ENCODE peak calls at places on chromosomes 3 and 15, in nine cellular contexts. H is esophagus muscularis mucosa, O is fibroblast of pulmonary artery, X is B cell, T is kidney, N is brain microvascular endothelial cell, V is astrocyte of the cerebellum, R is HFF-Myc, I is AG04450. W is an unnamed sample.

GRCh38 chr3:14819671-14820070 is 909 bp downstream of the FGD5 start:
- DNase-seq in H (no peak), O (no peak), X (no peak), T (peak; percentile 61), N (no peak), V (no peak), R (no peak), I (no peak), W (no peak)

GRCh38 chr3:192122832-192123594 is 604.3 kb downstream of the FGF12 start:
- DNase-seq in H (no peak), O (no peak), X (no peak), T (no peak), N (no peak), V (no peak), R (no peak), I (no peak), W (no peak)

GRCh38 chr3:72329354-72329753 is 518.9 kb downstream of the SHQ1 start:
- DNase-seq in H (no peak), O (peak; percentile 48), X (no peak), T (peak; percentile 81), N (no peak), V (no peak), R (no peak), I (no peak), W (no peak)

GRCh38 chr3:66499881-66500574 is 794 bp downstream of the LRIG1 start:
- DNase-seq in H (no peak), O (peak; percentile 19), X (no peak), T (peak; percentile 84), N (no peak), V (no peak), R (no peak), I (no peak), W (no peak)

GRCh38 chr3:52056521-52056967 is at the start of gene DUSP7:
- DNase-seq in H (no peak), O (peak; percentile 59), X (peak; percentile 55), T (peak; percentile 90), N (no peak), V (no peak), R (no peak), I (no peak), W (no peak)

GRCh38 chr3:162491957-162492356 is 995.3 kb downstream of the OTOL1 start:
- DNase-seq in H (no peak), O (peak; percentile 18), X (no peak), T (no peak), N (no peak), V (peak; percentile 0), R (no peak), I (no peak), W (no peak)

GRCh38 chr3:51974277-51974962 is 444 bp upstream of the ABHD14A start:
- DNase-seq in H (no peak), O (no peak), X (no peak), T (peak; percentile 84), N (no peak), V (no peak), R (no peak), I (no peak), W (no peak)

GRCh38 chr3:94990952-94991705 is 928.3 kb downstream of the NSUN3 start:
- DNase-seq in H (no peak), O (no peak), X (no peak), T (no peak), N (no peak), V (no peak), R (no peak), I (no peak), W (no peak)

GRCh38 chr3:130789678-130790340 is 43.2 kb upstream of the PIK3R4 start:
- DNase-seq in H (no peak), O (no peak), X (no peak), T (no peak), N (no peak), V (no peak), R (no peak), I (no peak), W (no peak)

GRCh38 chr3:33438284-33438668 is 1.9 kb downstream of the UBP1 start:
- DNase-seq in H (no peak), O (peak; percentile 40), X (no peak), T (no peak), N (no peak), V (peak; percentile 42), R (no peak), I (no peak), W (peak; percentile 33)

GRCh38 chr3:172646439-172647015 is 64.3 kb downstream of the NCEH1 start:
- DNase-seq in H (peak; percentile 55), O (peak; percentile 90), X (no peak), T (no peak), N (peak; percentile 76), V (peak; percentile 79), R (no peak), I (no peak), W (peak; percentile 30)

GRCh38 chr3:157092219-157092618 is 67.7 kb downstream of the CCNL1 start:
- DNase-seq in H (no peak), O (no peak), X (no peak), T (no peak), N (no peak), V (no peak), R (no peak), I (no peak), W (no peak)

GRCh38 chr3:42655331-42655888 is 1.9 kb downstream of the ZBTB47 start:
- DNase-seq in H (no peak), O (no peak), X (no peak), T (peak; percentile 71), N (no peak), V (no peak), R (no peak), I (no peak), W (no peak)

GRCh38 chr15:42608110-42608531 is 32.7 kb downstream of the STARD9 start:
- DNase-seq in H (no peak), O (no peak), X (peak; percentile 56), T (no peak), N (peak; percentile 1), V (peak; percentile 20), R (no peak), I (no peak), W (no peak)

GRCh38 chr15:82108489-82109078 is 62.8 kb upstream of the MEX3B start:
- DNase-seq in H (no peak), O (peak; percentile 51), X (peak; percentile 65), T (no peak), N (peak; percentile 70), V (no peak), R (no peak), I (no peak), W (peak; percentile 39)

GRCh38 chr3:177447938-177448337 is 250.7 kb upstream of the TBL1XR1 start:
- DNase-seq in H (no peak), O (no peak), X (no peak), T (peak; percentile 81), N (no peak), V (no peak), R (no peak), I (no peak), W (no peak)

DNA sequence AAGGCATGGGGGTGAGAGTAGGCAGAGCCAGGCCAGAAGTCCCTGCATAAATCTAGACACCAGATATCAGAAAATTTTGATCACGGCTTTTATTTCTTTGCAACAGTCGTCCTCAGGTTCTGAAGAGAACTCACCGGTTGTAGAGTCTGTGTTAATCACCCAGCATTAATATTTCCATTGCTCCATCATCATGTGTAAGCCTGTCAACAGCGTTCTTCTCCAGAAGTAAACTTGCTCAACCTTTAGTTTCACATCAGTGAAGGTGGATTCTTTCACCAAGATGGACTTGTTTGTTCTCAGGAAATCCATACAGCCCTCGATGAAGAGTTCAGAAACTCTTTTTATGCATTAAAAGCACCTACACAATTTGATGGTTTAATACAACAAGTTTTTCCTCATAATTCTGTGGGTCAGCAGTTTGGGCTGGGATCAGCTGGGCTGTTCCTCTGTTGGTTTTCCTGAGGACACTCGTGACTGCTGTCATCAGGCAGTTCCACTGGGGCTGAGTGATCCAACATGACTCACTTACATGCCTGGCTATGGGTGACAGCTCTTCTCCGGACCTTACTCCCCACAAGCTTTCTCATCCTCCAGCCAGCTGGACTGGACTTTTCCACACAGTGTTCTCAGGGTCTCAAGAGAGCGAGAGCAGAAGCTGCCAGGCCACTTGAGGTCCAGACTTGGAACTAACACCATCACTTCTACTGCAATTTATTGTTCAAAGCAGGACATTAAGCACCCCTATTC is 303.4 kb downstream of the ZNF621 start:
- DNase-seq in H (no peak), O (peak; percentile 1), X (no peak), T (no peak), N (peak; percentile 57), V (no peak), R (no peak), I (no peak), W (no peak)
- TF ChIP-seq CTCF in H (no peak), O (no peak), X (no peak), T (no peak), N (no peak), V (no peak), R (no peak), I (no peak), W (no peak)

GRCh38 chr3:149650828-149651227 is 7.0 kb downstream of the WWTR1 start:
- DNase-seq in H (no peak), O (no peak), X (no peak), T (no peak), N (no peak), V (no peak), R (no peak), I (no peak), W (no peak)

GRCh38 chr3:149647812-149648211 is 10.0 kb downstream of the WWTR1 start:
- DNase-seq in H (no peak), O (no peak), X (no peak), T (no peak), N (no peak), V (no peak), R (no peak), I (no peak), W (no peak)

GRCh38 chr3:149646181-149646766 is 11.6 kb downstream of the WWTR1 start:
- DNase-seq in H (no peak), O (peak; percentile 49), X (no peak), T (no peak), N (peak; percentile 63), V (no peak), R (no peak), I (no peak), W (peak; percentile 76)

GRCh38 chr3:149648525-149648924 is 9.3 kb downstream of the WWTR1 start:
- DNase-seq in H (no peak), O (peak; percentile 70), X (no peak), T (no peak), N (no peak), V (no peak), R (no peak), I (no peak), W (no peak)

GRCh38 chr3:149647285-149647684 is 10.5 kb downstream of the WWTR1 start:
- DNase-seq in H (no peak), O (no peak), X (no peak), T (no peak), N (no peak), V (no peak), R (no peak), I (no peak), W (no peak)
- TF ChIP-seq CTCF in H (no peak), O (no peak), X (no peak), T (no peak), N (no peak), V (no peak), R (no peak), I (no peak), W (no peak)

GRCh38 chr3:151290673-151291072 is 12.3 kb upstream of the P2RY14 start:
- DNase-seq in H (no peak), O (peak; percentile 69), X (no peak), T (no peak), N (no peak), V (peak; percentile 48), R (no peak), I (no peak), W (peak; percentile 36)
- TF ChIP-seq CTCF in H (peak; percentile 23), O (peak; percentile 58), X (peak; percentile 62), T (peak; percentile 19), N (peak; percentile 53), V (peak; percentile 39), R (peak; percentile 32), I (peak; percentile 64), W (peak; percentile 83)

GRCh38 chr15:87267798-87268197 is 988.7 kb downstream of the NTRK3 start:
- DNase-seq in H (no peak), O (peak; percentile 67), X (no peak), T (no peak), N (peak; percentile 24), V (peak; percentile 61), R (peak; percentile 73), I (peak; percentile 53), W (peak; percentile 89)
- TF ChIP-seq CTCF in H (no peak), O (no peak), X (no peak), T (no peak), N (no peak), V (no peak), R (no peak), I (no peak), W (no peak)